ENCODE peak calls at places on chromosome 10, in six cellular contexts. S is COR-L47; J is activated naive CD8-positive, alpha-beta T cell treated with anti-CD3 and anti-CD28 coated beads for 36 hours; N is AG08395; E is T-helper 9 cell; L is adrenal gland. U is an unnamed sample.

GRCh38 chr10:51162002-51162401 is 87.7 kb downstream of the PRKG1 start:
- DNase-seq in E (no peak), L (peak), J (no peak), S (no peak), N (no peak), U (peak)

GRCh38 chr10:1043532-1043995 is 5.4 kb downstream of the IDI1 start:
- DNase-seq in S (no peak), L (peak), N (no peak), J (no peak), E (no peak), U (no peak)

GRCh38 chr10:1211844-1212570 is 155.8 kb downstream of the WDR37 start:
- DNase-seq in S (no peak), J (no peak), L (peak), N (no peak), E (no peak), U (no peak)

GRCh38 chr10:10490187-10490980 is 527.3 kb upstream of the CELF2 start:
- DNase-seq in E (no peak), S (no peak), J (no peak), L (no peak), N (peak), U (no peak)

GRCh38 chr10:42754155-42755027 is 28.2 kb upstream of the BMS1 start:
- DNase-seq in E (peak), N (peak), J (peak), S (no peak), L (no peak), U (peak)

GRCh38 chr10:76160758-76161555 is 729.5 kb downstream of the LRMDA start:
- DNase-seq in J (no peak), L (no peak), S (no peak), E (no peak), N (no peak), U (no peak)

GRCh38 chr10:76114556-76114955 is 683.1 kb downstream of the LRMDA start:
- DNase-seq in S (no peak), E (no peak), L (no peak), N (no peak), J (no peak), U (no peak)

GRCh38 chr10:86046845-86047460 is 319.6 kb downstream of the GRID1 start:
- DNase-seq in L (peak), E (no peak), S (no peak), N (no peak), J (peak), U (no peak)

GRCh38 chr10:51077507-51077906 is 3.2 kb downstream of the PRKG1 start:
- DNase-seq in N (no peak), E (no peak), S (no peak), L (no peak), J (no peak), U (no peak)

GRCh38 chr10:112395809-112396530 is 22.1 kb downstream of the ACSL5 start:
- DNase-seq in J (no peak), E (no peak), L (no peak), S (no peak), N (no peak), U (no peak)

GRCh38 chr10:71902351-71902750 is 51.3 kb upstream of the PSAP start:
- DNase-seq in J (no peak), L (no peak), E (no peak), N (no peak), S (no peak), U (no peak)

GRCh38 chr10:108521827-108522503 is 1357.5 kb upstream of the SORCS1 start:
- DNase-seq in L (no peak), S (peak), E (no peak), J (no peak), N (no peak), U (no peak)

GRCh38 chr10:33136271-33136670 is 178.2 kb upstream of the ITGB1 start:
- DNase-seq in E (no peak), N (no peak), J (no peak), L (no peak), S (no peak), U (no peak)

GRCh38 chr10:31075434-31075833 is 43.8 kb upstream of the ZNF438 start:
- DNase-seq in L (no peak), E (no peak), J (no peak), S (no peak), N (peak), U (no peak)

GRCh38 chr10:4699950-4700730 is 125.9 kb upstream of the AKR1E2 start:
- DNase-seq in L (no peak), S (no peak), N (no peak), J (no peak), E (no peak), U (no peak)

GRCh38 chr10:21953585-21954057 is 49.9 kb downstream of the DNAJC1 start:
- DNase-seq in E (no peak), J (no peak), N (peak), S (peak), L (no peak), U (no peak)

GRCh38 chr10:77195101-77195500 is 442.5 kb downstream of the KCNMA1 start:
- DNase-seq in J (no peak), L (no peak), N (peak), E (no peak), S (no peak), U (no peak)

GRCh38 chr10:75399461-75400162 is 2.0 kb downstream of the ZNF503 start:
- DNase-seq in E (no peak), S (peak), J (peak), L (peak), N (peak), U (peak)

U was measured in WTC11.